ENCODE peak calls at places on chromosome 5, in ten cellular contexts. C is iPS-NIHi11; P is T-helper 2 cell treated with Interferon-gamma antibody and Interleukin-4, amounts not matched to agents 5 μg/mL and 100 μg/mL, for 36 hours; O is PC-9; F is T follicular helper cell; H is GDM1; V is AG09309; K is neural crest cell; S is fibroblast of pulmonary artery; J is NCI-H460. Q is an unnamed sample.

GRCh38 chr5:120806132-120806531 is 342.0 kb downstream of the PRR16 start:
- DNase-seq in C (no peak), P (no peak), O (no peak), F (no peak), H (no peak), V (peak), K (no peak), S (peak), J (no peak), Q (no peak)

GRCh38 chr5:55897905-55898304 is 46.7 kb downstream of the IL31RA start:
- DNase-seq in C (no peak), P (peak), O (no peak), F (no peak), H (no peak), V (peak), K (no peak), S (peak), J (no peak), Q (no peak)

GRCh38 chr5:180130876-180131740 is 59.5 kb upstream of the RNF130 start:
- DNase-seq in C (no peak), P (no peak), O (no peak), F (no peak), H (no peak), V (no peak), K (no peak), S (no peak), J (no peak), Q (no peak)

GRCh38 chr5:43602456-43602817 is 543 bp upstream of the NNT start:
- DNase-seq in C (peak), P (no peak), O (no peak), F (no peak), H (no peak), V (peak), K (peak), S (peak), J (no peak), Q (peak)

GRCh38 chr5:8695902-8696301 is 827.0 kb downstream of the MTRR start:
- DNase-seq in C (no peak), P (no peak), O (no peak), F (no peak), H (no peak), V (no peak), K (no peak), S (no peak), J (no peak), Q (no peak)

GRCh38 chr5:66829826-66830225 is 233.6 kb downstream of the MAST4 start:
- DNase-seq in C (no peak), P (no peak), O (peak), F (no peak), H (no peak), V (no peak), K (no peak), S (peak), J (no peak), Q (no peak)

GRCh38 chr5:95763941-95764340 is 32.8 kb downstream of the RHOBTB3 start:
- DNase-seq in C (no peak), P (no peak), O (no peak), F (no peak), H (no peak), V (no peak), K (no peak), S (no peak), J (no peak), Q (no peak)

GRCh38 chr5:179612577-179613459 is 10.7 kb downstream of the HNRNPH1 start:
- DNase-seq in C (no peak), P (no peak), O (no peak), F (no peak), H (no peak), V (no peak), K (no peak), S (no peak), J (no peak), Q (no peak)